ENCODE peak calls at places on chromosomes 1 and 21, in ten cellular contexts. N is brain microvascular endothelial cell, L is H9, O is transverse colon, Q is thoracic aorta, V is tibial nerve, J is iPS DF 6.9, X is tibial artery, Z is heart left ventricle, G is left lung. F is an unnamed sample.

GRCh38 chr21:17257784-17258183 is 255.1 kb upstream of the CXADR start:
- DNase-seq in O (no peak), N (no peak), Q (no peak), L (no peak), G (no peak), Z (no peak), V (no peak), J (no peak), X (no peak), F (no peak)

GRCh38 chr1:232999960-233000625 is 49.7 kb downstream of the NTPCR start:
- DNase-seq in N (no peak), Z (peak), X (no peak), J (no peak), V (no peak), O (no peak), L (no peak), G (no peak), Q (no peak), F (no peak)

GRCh38 chr1:19342077-19342775 is 30.1 kb downstream of the SLC66A1 start:
- DNase-seq in Z (peak), L (no peak), X (peak), Q (no peak), J (no peak), V (peak), G (no peak), N (no peak), O (no peak), F (peak)

GRCh38 chr1:3481836-3482589 is 27.5 kb downstream of the ARHGEF16 start:
- DNase-seq in V (no peak), O (peak), Z (no peak), G (no peak), N (peak), L (no peak), J (no peak), X (no peak), Q (no peak), F (no peak)

GRCh38 chr1:44484155-44484688 is 79.2 kb downstream of the RNF220 start:
- DNase-seq in G (no peak), X (no peak), Q (no peak), N (peak), Z (no peak), O (no peak), L (peak), J (no peak), V (no peak), F (no peak)

GRCh38 chr1:15226626-15227286 is 20.3 kb upstream of the FHAD1 start:
- DNase-seq in Q (no peak), O (no peak), G (no peak), Z (no peak), X (no peak), V (no peak), N (no peak), J (no peak), L (no peak), F (no peak)

GRCh38 chr1:113812661-113813135 is 422 bp upstream of the RSBN1 start:
- DNase-seq in O (no peak), V (no peak), X (no peak), N (no peak), G (no peak), Z (no peak), Q (no peak), J (no peak), L (no peak), F (no peak)

GRCh38 chr1:230285351-230285750 is 140.8 kb downstream of the PGBD5 start:
- DNase-seq in Q (no peak), O (no peak), X (peak), L (no peak), Z (no peak), N (no peak), J (no peak), V (no peak), G (peak), F (no peak)

GRCh38 chr1:3898994-3899775 is 887 bp downstream of the C1orf174 start:
- DNase-seq in N (no peak), L (peak), Z (no peak), O (no peak), Q (no peak), J (no peak), G (no peak), V (no peak), X (peak), F (no peak)

GRCh38 chr21:44666401-44667320 is at the start of gene KRTAP12-2:
- DNase-seq in Q (no peak), O (no peak), J (no peak), L (peak), G (no peak), V (no peak), N (no peak), Z (peak), X (peak), F (no peak)

GRCh38 chr1:40625476-40626382 is 39.8 kb downstream of the RIMS3 start:
- DNase-seq in J (no peak), G (no peak), X (peak), Z (no peak), Q (no peak), O (no peak), N (peak), L (no peak), V (no peak), F (no peak)

GRCh38 chr1:231596337-231596791 is 30.2 kb upstream of the DISC1 start:
- DNase-seq in V (no peak), X (no peak), Q (no peak), G (no peak), N (no peak), Z (no peak), O (no peak), L (no peak), J (no peak), F (no peak)

DNA sequence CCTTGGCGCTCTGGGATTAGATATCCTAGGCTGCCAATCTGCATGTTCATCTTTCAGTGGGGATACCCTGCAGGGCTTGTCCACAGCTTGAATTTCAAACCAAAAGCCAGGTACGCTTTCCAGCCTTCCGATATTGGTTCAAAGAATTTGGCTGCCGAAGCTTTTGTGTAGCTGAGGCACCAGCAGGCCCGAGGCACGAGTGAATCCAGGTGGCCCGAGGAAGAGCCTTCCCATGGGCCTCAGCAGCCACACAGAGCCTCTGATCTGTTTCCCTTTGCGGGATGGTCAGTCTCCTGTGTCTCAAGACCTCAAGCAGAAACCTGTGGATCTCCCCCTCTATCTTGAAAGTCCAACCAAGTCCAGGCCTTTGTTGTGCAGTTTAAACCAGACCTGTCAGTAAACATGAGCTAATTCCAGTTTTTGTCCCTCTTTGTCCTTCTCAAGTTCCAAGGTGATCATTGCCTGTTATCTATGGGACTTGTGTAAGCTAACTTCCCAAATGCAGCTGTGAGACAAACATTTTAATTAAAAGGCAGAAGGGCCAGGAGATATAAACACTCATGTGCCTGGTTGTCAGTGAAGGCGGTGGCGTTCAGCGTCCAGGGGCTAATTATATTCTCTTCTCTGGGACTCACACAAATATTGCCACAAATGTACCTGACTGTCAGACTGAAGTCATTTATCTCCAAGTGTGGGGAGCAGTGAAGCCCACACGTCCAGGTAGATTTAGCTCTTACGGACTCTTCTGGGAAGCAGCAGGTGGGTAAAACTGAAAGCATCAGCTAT is 30.6 kb downstream of the VANGL1 start:
- DNase-seq in Q (no peak), O (no peak), V (no peak), Z (no peak), X (no peak), L (no peak), J (no peak), G (no peak), N (no peak), F (no peak)
- H3K27ac ChIP-seq in Q (no peak), O (no peak), V (no peak), Z (no peak), X (no peak), L (no peak), J (no peak), G (no peak), N (no peak), F (no peak)

GRCh38 chr1:178928985-178929384 is 58.1 kb upstream of the ANGPTL1 start:
- DNase-seq in L (no peak), Q (no peak), G (no peak), N (no peak), O (no peak), J (no peak), X (no peak), V (no peak), Z (no peak), F (no peak)
- H3K27ac ChIP-seq in L (no peak), Q (peak), G (no peak), N (no peak), O (peak), J (no peak), X (peak), V (peak), Z (no peak), F (peak)

GRCh38 chr1:37997256-37998088 is 7.7 kb upstream of the SF3A3 start:
- DNase-seq in V (no peak), Q (no peak), Z (no peak), N (no peak), O (no peak), X (peak), G (peak), J (no peak), L (no peak), F (no peak)
- H3K27ac ChIP-seq in V (peak), Q (peak), Z (peak), N (peak), O (peak), X (peak), G (no peak), J (no peak), L (no peak), F (peak)

GRCh38 chr1:247317702-247318101 is 14.0 kb downstream of the ZNF496 start:
- DNase-seq in Q (no peak), Z (no peak), N (no peak), G (no peak), J (no peak), L (no peak), O (no peak), X (no peak), V (no peak), F (no peak)
- H3K27ac ChIP-seq in Q (no peak), Z (no peak), N (no peak), G (no peak), J (no peak), L (no peak), O (no peak), X (no peak), V (no peak), F (no peak)

DNA sequence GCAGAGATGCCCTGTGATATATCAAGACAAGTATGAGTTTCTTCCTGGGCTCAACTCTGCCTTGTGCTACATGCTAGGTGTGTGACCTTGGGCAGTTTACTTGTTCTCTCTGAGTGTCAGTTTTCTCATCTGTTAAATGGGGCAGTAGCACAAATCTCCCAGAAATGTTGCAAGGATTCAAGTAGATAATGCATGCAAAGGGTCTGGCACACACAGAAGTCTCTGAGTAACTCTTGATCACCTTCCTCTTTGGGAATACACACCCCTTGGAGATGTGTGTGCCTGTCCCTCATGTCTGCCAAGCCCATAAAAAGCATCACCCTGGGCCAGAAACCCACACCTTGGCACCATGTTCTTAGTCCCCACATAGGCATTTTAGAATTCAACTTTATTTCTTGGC is 118.3 kb upstream of the IPO9 start:
- DNase-seq in Z (no peak), O (no peak), L (no peak), G (no peak), X (no peak), J (no peak), N (no peak), Q (no peak), V (no peak), F (no peak)
- H3K27ac ChIP-seq in Z (peak), O (peak), L (no peak), G (no peak), X (peak), J (no peak), N (peak), Q (peak), V (peak), F (peak)

GRCh38 chr1:167262820-167263219 is 42.1 kb downstream of the POU2F1 start:
- DNase-seq in L (no peak), X (no peak), Q (no peak), N (no peak), Z (no peak), G (no peak), J (no peak), O (no peak), V (no peak), F (no peak)

GRCh38 chr1:167266965-167267364 is 46.3 kb downstream of the POU2F1 start:
- DNase-seq in X (no peak), O (no peak), L (no peak), J (no peak), N (no peak), G (no peak), Z (no peak), V (no peak), Q (no peak), F (no peak)

GRCh38 chr1:167263784-167264464 is 43.2 kb downstream of the POU2F1 start:
- DNase-seq in L (no peak), J (no peak), O (no peak), V (no peak), Z (no peak), G (no peak), Q (no peak), N (no peak), X (no peak), F (no peak)

GRCh38 chr1:167258858-167259257 is 38.2 kb downstream of the POU2F1 start:
- DNase-seq in Q (no peak), N (no peak), L (no peak), G (no peak), J (no peak), Z (no peak), V (no peak), X (no peak), O (no peak), F (no peak)

DNA sequence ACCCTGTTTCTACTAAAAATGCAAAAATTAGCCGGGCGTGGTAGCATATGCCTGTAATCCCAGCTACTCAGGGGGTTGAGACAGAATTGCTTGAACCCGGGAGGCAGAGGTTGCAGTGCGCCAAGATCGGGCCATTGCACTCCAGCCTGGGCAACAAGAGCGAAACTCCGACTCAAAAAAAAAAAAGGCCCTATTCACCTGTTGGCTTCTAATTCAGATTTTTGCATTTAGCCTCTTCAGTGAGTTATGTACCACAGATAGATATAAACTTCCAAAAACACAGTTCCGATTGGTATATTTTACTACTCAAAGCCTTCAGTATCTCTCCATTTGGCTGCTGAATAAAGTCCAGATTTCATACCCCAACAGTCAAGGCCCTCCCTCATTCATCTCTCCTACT is 42.7 kb downstream of the POU2F1 start:
- DNase-seq in V (no peak), L (no peak), X (no peak), Q (no peak), G (no peak), Z (no peak), J (no peak), N (no peak), O (no peak), F (no peak)
- H3K27ac ChIP-seq in V (no peak), L (no peak), X (no peak), Q (no peak), G (no peak), Z (no peak), J (no peak), N (no peak), O (peak), F (no peak)

GRCh38 chr1:8584316-8584715 is 233.1 kb downstream of the RERE start:
- DNase-seq in G (no peak), L (no peak), Z (no peak), Q (no peak), V (no peak), X (no peak), N (no peak), J (no peak), O (no peak), F (no peak)

GRCh38 chr1:8583031-8583430 is 234.4 kb downstream of the RERE start:
- DNase-seq in L (no peak), J (no peak), N (no peak), G (no peak), Z (no peak), X (no peak), V (no peak), O (no peak), Q (no peak), F (no peak)

GRCh38 chr1:8587784-8588183 is 229.7 kb downstream of the RERE start:
- DNase-seq in N (no peak), G (no peak), X (no peak), Q (no peak), V (no peak), Z (no peak), O (no peak), J (no peak), L (no peak), F (no peak)

GRCh38 chr1:8589571-8589970 is 227.9 kb downstream of the RERE start:
- DNase-seq in G (no peak), V (no peak), O (no peak), Q (no peak), L (no peak), N (no peak), Z (no peak), X (no peak), J (no peak), F (no peak)

GRCh38 chr1:8586438-8586837 is 231.0 kb downstream of the RERE start:
- DNase-seq in O (no peak), L (no peak), Q (no peak), Z (no peak), X (no peak), J (no peak), V (no peak), N (no peak), G (no peak), F (no peak)
- H3K27ac ChIP-seq in O (no peak), L (no peak), Q (no peak), Z (no peak), X (no peak), J (no peak), V (no peak), N (no peak), G (no peak), F (no peak)

GRCh38 chr1:75503221-75503974 is 107.5 kb downstream of the SLC44A5 start:
- DNase-seq in Q (no peak), O (no peak), J (no peak), V (no peak), Z (no peak), G (no peak), X (no peak), N (no peak), L (no peak), F (no peak)

GRCh38 chr1:75502776-75503175 is 108.1 kb downstream of the SLC44A5 start:
- DNase-seq in X (no peak), G (no peak), L (no peak), J (no peak), Q (no peak), Z (no peak), N (no peak), V (no peak), O (no peak), F (no peak)

GRCh38 chr1:75501565-75501964 is 109.3 kb downstream of the SLC44A5 start:
- DNase-seq in G (no peak), J (no peak), N (no peak), Z (no peak), O (no peak), X (no peak), V (no peak), L (no peak), Q (no peak), F (no peak)
- H3K27ac ChIP-seq in G (no peak), J (no peak), N (no peak), Z (no peak), O (no peak), X (no peak), V (no peak), L (no peak), Q (no peak), F (no peak)